ENCODE peak calls at places on chromosomes 3 and 15, in seven cellular contexts. P, C, I, O, H, M and D are unnamed samples.

GRCh38 chr3:47989981-47990440 is 26.2 kb downstream of the MAP4 start:
- DNase-seq in P (peak), C (peak), I (peak), O (peak), H (peak), M (peak), D (peak)

GRCh38 chr15:85730001-85730820 is 64.5 kb downstream of the KLHL25 start:
- DNase-seq in P (peak), C (peak), I (peak), O (no peak), H (no peak), M (no peak), D (no peak)

GRCh38 chr3:79846148-79846933 is 78.5 kb upstream of the ROBO1 start:
- DNase-seq in P (no peak), C (no peak), I (peak), O (no peak), H (peak), M (no peak), D (no peak)

GRCh38 chr3:182509312-182509711 is 284.0 kb upstream of the ATP11B start:
- DNase-seq in P (no peak), C (no peak), I (no peak), O (no peak), H (no peak), M (no peak), D (no peak)

GRCh38 chr15:32700501-32701150 is 17.2 kb upstream of the GREM1 start:
- DNase-seq in P (no peak), C (no peak), I (no peak), O (no peak), H (no peak), M (no peak), D (no peak)

GRCh38 chr3:61562042-61562809 is 855 bp downstream of the PTPRG start:
- DNase-seq in P (no peak), C (peak), I (no peak), O (no peak), H (no peak), M (no peak), D (no peak)

GRCh38 chr15:42919794-42920280 is 741 bp downstream of the TTBK2 start:
- DNase-seq in P (peak), C (no peak), I (peak), O (peak), H (peak), M (no peak), D (no peak)

GRCh38 chr3:122893754-122894668 is 99.1 kb downstream of the SLC49A4 start:
- DNase-seq in P (no peak), C (no peak), I (no peak), O (no peak), H (peak), M (peak), D (no peak)

GRCh38 chr3:73540969-73541740 is 83.6 kb downstream of the PDZRN3 start:
- DNase-seq in P (no peak), C (no peak), I (no peak), O (no peak), H (no peak), M (no peak), D (no peak)

GRCh38 chr3:52218953-52219650 is 6.3 kb downstream of the TLR9 start:
- DNase-seq in P (no peak), C (no peak), I (no peak), O (no peak), H (peak), M (no peak), D (no peak)

GRCh38 chr3:188220097-188220788 is 66.3 kb downstream of the LPP start:
- DNase-seq in P (no peak), C (no peak), I (no peak), O (no peak), H (no peak), M (no peak), D (no peak)

GRCh38 chr15:73753250-73754130 is at the start of gene INSYN1:
- DNase-seq in P (no peak), C (no peak), I (peak), O (no peak), H (peak), M (no peak), D (no peak)

GRCh38 chr3:150723946-150724345 is 20.2 kb upstream of the ERICH6 start:
- DNase-seq in P (no peak), C (no peak), I (no peak), O (no peak), H (no peak), M (no peak), D (no peak)

GRCh38 chr3:65843732-65844131 is 195.0 kb downstream of the MAGI1 start:
- DNase-seq in P (no peak), C (no peak), I (no peak), O (no peak), H (no peak), M (no peak), D (no peak)

GRCh38 chr3:127551178-127551577 is 39.4 kb downstream of the TPRA1 start:
- DNase-seq in P (no peak), C (no peak), I (no peak), O (no peak), H (no peak), M (no peak), D (no peak)
- TF ChIP-seq CTCF in P (no peak), C (no peak), I (no peak), O (no peak), H (no peak), M (no peak), D (no peak)

GRCh38 chr15:60734846-60735245 is 255.9 kb upstream of the ICE2 start:
- DNase-seq in P (no peak), C (no peak), I (no peak), O (no peak), H (no peak), M (no peak), D (no peak)

GRCh38 chr15:60735559-60736047 is 256.7 kb upstream of the ICE2 start:
- DNase-seq in P (no peak), C (no peak), I (no peak), O (no peak), H (no peak), M (no peak), D (no peak)

GRCh38 chr15:60740231-60740630 is 261.3 kb upstream of the ICE2 start:
- DNase-seq in P (no peak), C (no peak), I (no peak), O (no peak), H (no peak), M (no peak), D (no peak)

GRCh38 chr15:60740787-60741354 is 261.9 kb upstream of the ICE2 start:
- DNase-seq in P (no peak), C (no peak), I (no peak), O (no peak), H (no peak), M (no peak), D (no peak)

DNA sequence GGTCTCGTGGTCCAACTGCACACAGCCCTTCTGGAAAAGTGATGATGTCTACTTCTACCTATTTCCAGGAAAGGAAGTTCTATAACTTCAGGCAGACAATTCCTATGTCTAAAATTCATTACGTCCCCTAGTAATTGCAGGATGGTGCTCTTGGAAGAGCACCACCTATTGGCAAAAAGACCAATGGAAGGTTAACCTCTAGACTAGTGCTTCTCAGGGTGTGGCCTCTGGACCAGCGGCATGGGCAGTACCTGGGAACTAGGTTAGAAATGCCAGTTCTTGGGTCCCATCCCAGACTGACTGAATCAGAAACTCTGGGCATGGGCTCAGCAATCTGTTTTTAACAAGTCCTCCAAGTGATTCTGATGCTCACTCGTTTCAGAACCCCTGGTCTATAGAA is 258.3 kb upstream of the ICE2 start:
- DNase-seq in P (no peak), C (no peak), I (no peak), O (no peak), H (no peak), M (no peak), D (no peak)
- TF ChIP-seq CTCF in P (no peak), C (no peak), I (no peak), O (no peak), H (peak), M (no peak), D (no peak)

GRCh38 chr15:89772933-89773583 is 3.1 kb upstream of the MESP2 start:
- DNase-seq in P (no peak), C (no peak), I (no peak), O (no peak), H (no peak), M (no peak), D (no peak)
- TF ChIP-seq CTCF in P (no peak), C (no peak), I (no peak), O (no peak), H (peak), M (peak), D (no peak)

GRCh38 chr3:159130108-159130507 is 328.3 kb downstream of the MFSD1 start:
- DNase-seq in P (no peak), C (no peak), I (peak), O (no peak), H (peak), M (no peak), D (no peak)
- TF ChIP-seq CTCF in P (no peak), C (no peak), I (peak), O (no peak), H (peak), M (peak), D (peak)

DNA sequence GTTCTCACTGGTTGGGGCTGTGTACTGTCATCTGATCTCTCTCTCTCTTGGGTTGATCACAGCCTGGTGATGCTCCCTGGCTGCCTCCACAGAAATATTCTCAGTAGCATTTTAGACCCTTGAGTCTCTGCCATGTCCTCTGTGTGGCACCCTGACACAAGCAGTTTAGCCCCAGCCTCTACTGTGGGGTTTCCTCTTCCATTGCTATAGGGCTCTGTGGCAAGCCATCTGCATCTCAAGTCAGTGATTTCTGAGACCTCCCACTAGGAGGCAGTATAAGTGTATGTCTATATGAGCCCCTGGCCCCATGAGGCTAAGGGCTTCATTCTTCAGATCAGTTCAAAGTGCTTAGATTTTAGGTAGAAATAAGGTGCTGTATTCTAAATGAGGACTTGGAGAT is 50.6 kb upstream of the PLAAT1 start:
- DNase-seq in P (peak), C (no peak), I (peak), O (no peak), H (peak), M (no peak), D (no peak)
- TF ChIP-seq CTCF in P (peak), C (no peak), I (peak), O (no peak), H (peak), M (no peak), D (peak)

GRCh38 chr3:84141571-84141970 is 817.2 kb upstream of the CADM2 start:
- DNase-seq in P (no peak), C (no peak), I (no peak), O (no peak), H (no peak), M (no peak), D (no peak)

GRCh38 chr3:84136425-84136824 is 822.4 kb upstream of the CADM2 start:
- DNase-seq in P (no peak), C (no peak), I (peak), O (no peak), H (no peak), M (no peak), D (no peak)
- TF ChIP-seq CTCF in P (no peak), C (no peak), I (peak), O (no peak), H (peak), M (no peak), D (peak)

DNA sequence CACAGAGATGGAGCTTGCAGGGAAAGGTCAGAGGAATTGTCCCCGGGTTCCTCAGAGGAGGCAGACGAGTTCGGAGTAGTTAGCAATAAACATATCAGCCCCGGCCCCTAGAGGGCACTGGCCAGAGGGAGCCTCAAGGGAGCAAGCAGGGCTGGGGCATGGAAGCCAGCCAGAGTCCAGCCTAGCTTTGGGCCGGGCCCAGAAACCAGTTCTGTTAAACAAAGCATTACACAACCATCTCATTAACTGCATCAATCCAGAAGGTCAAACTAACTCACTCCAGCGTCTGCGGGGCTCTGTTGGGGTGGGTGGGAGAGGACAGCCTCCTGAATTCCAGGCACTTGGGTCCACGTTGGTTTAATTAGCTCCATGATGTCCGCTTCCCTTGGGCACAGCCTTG is 41.0 kb upstream of the IREB2 start:
- DNase-seq in P (peak), C (no peak), I (no peak), O (no peak), H (peak), M (peak), D (no peak)
- TF ChIP-seq CTCF in P (no peak), C (no peak), I (peak), O (no peak), H (peak), M (peak), D (peak)

GRCh38 chr3:132396255-132396654 is 21.0 kb upstream of the DNAJC13 start:
- DNase-seq in P (no peak), C (no peak), I (no peak), O (no peak), H (no peak), M (no peak), D (no peak)

GRCh38 chr3:132399054-132399929 is 18.0 kb upstream of the DNAJC13 start:
- DNase-seq in P (peak), C (no peak), I (peak), O (no peak), H (peak), M (no peak), D (no peak)

GRCh38 chr3:132394334-132394733 is 23.0 kb upstream of the DNAJC13 start:
- DNase-seq in P (no peak), C (no peak), I (peak), O (no peak), H (no peak), M (peak), D (no peak)

GRCh38 chr3:132395126-132395525 is 22.2 kb upstream of the DNAJC13 start:
- DNase-seq in P (no peak), C (no peak), I (no peak), O (no peak), H (no peak), M (no peak), D (no peak)
- TF ChIP-seq CTCF in P (no peak), C (no peak), I (no peak), O (no peak), H (peak), M (no peak), D (no peak)

GRCh38 chr3:112987710-112988334 is 3.0 kb upstream of the GTPBP8 start:
- DNase-seq in P (no peak), C (no peak), I (no peak), O (no peak), H (no peak), M (no peak), D (no peak)

GRCh38 chr3:112995800-112996199 is 5.0 kb downstream of the GTPBP8 start:
- DNase-seq in P (no peak), C (no peak), I (no peak), O (no peak), H (no peak), M (no peak), D (no peak)

GRCh38 chr3:112990672-112991602 is at the start of gene GTPBP8:
- DNase-seq in P (peak), C (peak), I (peak), O (peak), H (peak), M (peak), D (peak)
- TF ChIP-seq CTCF in P (peak), C (peak), I (no peak), O (peak), H (no peak), M (no peak), D (no peak)

GRCh38 chr3:42166662-42167300 is 75.6 kb downstream of the TRAK1 start:
- DNase-seq in P (no peak), C (no peak), I (no peak), O (no peak), H (no peak), M (no peak), D (no peak)

GRCh38 chr3:42172047-42172654 is 81.0 kb downstream of the TRAK1 start:
- DNase-seq in P (no peak), C (peak), I (no peak), O (no peak), H (no peak), M (no peak), D (no peak)

GRCh38 chr3:42173307-42173706 is 82.2 kb downstream of the TRAK1 start:
- DNase-seq in P (no peak), C (no peak), I (no peak), O (no peak), H (no peak), M (no peak), D (no peak)

GRCh38 chr3:42166214-42166613 is 75.1 kb downstream of the TRAK1 start:
- DNase-seq in P (no peak), C (no peak), I (no peak), O (no peak), H (no peak), M (no peak), D (no peak)

GRCh38 chr3:42169579-42169978 is 78.4 kb downstream of the TRAK1 start:
- DNase-seq in P (no peak), C (no peak), I (no peak), O (no peak), H (no peak), M (no peak), D (no peak)
- TF ChIP-seq CTCF in P (no peak), C (no peak), I (no peak), O (no peak), H (no peak), M (no peak), D (no peak)